ENCODE peak calls at places on chromosomes 7 and 10, in six cellular contexts. Z, K, P, B, H and J are unnamed samples. For H3K9me3, the result is how much of the 10 kb centered on the place peaks cover.

GRCh38 chr7:156560075-156560474 is 80.5 kb upstream of the RNF32 start:
- DNase-seq in B (no peak), H (peak), Z (no peak), K (no peak), P (no peak), J (peak)

GRCh38 chr7:112421666-112422486 is 28.4 kb upstream of the IFRD1 start:
- DNase-seq in K (no peak), P (no peak), B (no peak), Z (no peak), H (peak), J (no peak)

GRCh38 chr7:107387573-107388219 is 82.2 kb upstream of the GPR22 start:
- DNase-seq in K (no peak), Z (peak), P (peak), B (peak), H (no peak), J (no peak)

GRCh38 chr10:6667679-6668270 is 87.7 kb upstream of the PRKCQ start:
- DNase-seq in H (peak), K (peak), B (no peak), Z (peak), P (peak), J (no peak)

GRCh38 chr10:129568562-129569344 is 101.7 kb downstream of the MGMT start:
- DNase-seq in B (no peak), P (no peak), Z (peak), K (peak), H (no peak), J (no peak)

GRCh38 chr7:100091411-100092181 is 2.8 kb downstream of the COPS6 start:
- DNase-seq in B (no peak), P (no peak), Z (no peak), K (no peak), H (no peak), J (no peak)

GRCh38 chr7:2908103-2908683 is 64.1 kb upstream of the GNA12 start:
- DNase-seq in K (no peak), P (no peak), H (no peak), Z (no peak), B (no peak), J (no peak)

GRCh38 chr7:6462094-6462493 is 14.3 kb upstream of the DAGLB start:
- DNase-seq in K (no peak), Z (no peak), H (no peak), P (no peak), B (peak), J (no peak)

GRCh38 chr10:46516660-46517416 is 39.6 kb downstream of the GPRIN2 start:
- DNase-seq in K (peak), H (no peak), Z (peak), B (peak), P (peak), J (peak)

GRCh38 chr7:29281782-29282541 is 87.4 kb downstream of the CHN2 start:
- DNase-seq in Z (peak), P (no peak), B (no peak), K (peak), H (peak), J (no peak)

GRCh38 chr10:104260775-104261115 is 6.1 kb downstream of the GSTO1 start:
- DNase-seq in B (no peak), P (peak), H (no peak), Z (peak), K (no peak), J (no peak)

GRCh38 chr10:75911426-75911825 is 480.0 kb downstream of the LRMDA start:
- DNase-seq in B (no peak), H (no peak), K (no peak), Z (no peak), P (no peak), J (no peak)

GRCh38 chr10:122713091-122713885 is 13.6 kb upstream of the C10orf120 start:
- DNase-seq in B (no peak), H (no peak), K (no peak), P (peak), Z (no peak), J (no peak)

GRCh38 chr7:83684928-83685327 is 36.0 kb upstream of the SEMA3E start:
- DNase-seq in K (no peak), B (no peak), H (no peak), P (no peak), Z (no peak), J (no peak)

GRCh38 chr7:101911011-101911799 is 93.8 kb downstream of the CUX1 start:
- DNase-seq in K (no peak), Z (peak), P (no peak), B (peak), H (no peak), J (no peak)

GRCh38 chr10:46171661-46172060 is 115.1 kb upstream of the ANTXRL start:
- DNase-seq in P (no peak), K (no peak), B (no peak), Z (no peak), H (no peak), J (no peak)

GRCh38 chr10:116723428-116724281 is 18.7 kb downstream of the HSPA12A start:
- DNase-seq in Z (no peak), P (no peak), H (no peak), K (no peak), B (no peak), J (no peak)

DNA sequence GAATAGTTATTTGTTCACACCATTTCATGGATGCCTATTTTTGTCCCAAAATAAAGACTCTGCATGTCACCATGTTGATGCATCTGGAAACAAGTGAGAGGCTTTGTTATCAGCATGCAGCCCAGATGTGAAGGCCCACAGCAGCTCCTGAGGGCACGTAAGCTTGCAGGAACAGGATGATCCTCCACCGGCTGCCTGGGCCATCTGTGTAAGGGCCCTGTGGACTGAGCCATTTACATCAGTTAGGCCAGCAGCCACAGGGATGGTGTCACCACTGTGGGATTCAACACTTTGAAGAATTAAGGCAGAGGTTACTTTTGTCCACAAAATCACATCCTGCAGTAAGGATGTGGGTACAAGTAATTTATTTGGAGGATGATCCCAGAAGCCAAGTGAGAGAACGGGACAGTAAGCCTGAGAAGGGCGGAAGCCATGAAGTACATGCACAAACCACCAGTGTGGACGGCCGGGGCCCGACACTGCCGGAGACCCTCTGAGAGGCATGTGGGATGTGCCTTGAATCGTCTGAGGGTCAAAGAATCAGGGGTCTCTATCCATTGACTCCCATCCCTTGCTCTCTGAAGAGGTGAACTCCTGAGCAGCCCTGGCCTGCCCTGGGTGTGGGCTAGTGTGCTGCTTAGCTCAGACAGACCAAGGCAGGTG is 609.7 kb downstream of the DNAJB6 start:
- DNase-seq in K (no peak), B (peak), H (no peak), P (no peak), Z (no peak), J (no peak)
- H3K9me3 ChIP-seq in K (under half), B (under half), H (under half), P (under half), Z (under half), J (under half)

DNA sequence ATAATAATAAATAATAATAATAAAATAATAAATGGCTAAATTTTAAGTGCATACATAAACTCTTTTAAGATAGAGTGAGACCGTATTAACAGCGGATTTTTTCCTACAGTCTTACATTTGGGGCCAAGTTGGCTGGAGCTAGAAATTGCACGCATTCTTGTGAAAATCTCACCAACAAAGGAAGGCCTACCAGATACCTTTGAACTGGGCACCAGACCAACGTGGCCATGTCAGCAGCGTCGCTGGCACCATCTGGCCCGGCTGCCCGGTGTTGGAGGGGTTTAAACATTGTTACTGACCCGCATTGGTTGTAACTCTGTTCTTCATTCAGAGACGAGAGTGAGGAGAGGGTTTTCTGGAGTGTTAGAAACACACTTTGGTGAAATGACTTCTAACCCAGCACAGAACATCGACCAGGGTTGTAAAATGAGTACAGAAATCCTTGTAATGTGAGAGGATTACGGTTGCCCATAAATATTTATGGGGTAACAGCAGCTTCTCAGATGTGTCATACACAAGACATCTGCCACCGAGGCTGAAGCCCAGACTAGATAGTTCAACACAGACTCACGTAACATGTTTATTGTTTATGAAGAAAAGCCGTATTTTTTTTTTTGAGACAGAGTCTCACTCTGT is 34.6 kb upstream of the UNCX start:
- DNase-seq in Z (peak), P (peak), B (no peak), K (no peak), H (no peak), J (no peak)
- H3K9me3 ChIP-seq in Z (under half), P (under half), B (under half), K (under half), H (under half), J (under half)

DNA sequence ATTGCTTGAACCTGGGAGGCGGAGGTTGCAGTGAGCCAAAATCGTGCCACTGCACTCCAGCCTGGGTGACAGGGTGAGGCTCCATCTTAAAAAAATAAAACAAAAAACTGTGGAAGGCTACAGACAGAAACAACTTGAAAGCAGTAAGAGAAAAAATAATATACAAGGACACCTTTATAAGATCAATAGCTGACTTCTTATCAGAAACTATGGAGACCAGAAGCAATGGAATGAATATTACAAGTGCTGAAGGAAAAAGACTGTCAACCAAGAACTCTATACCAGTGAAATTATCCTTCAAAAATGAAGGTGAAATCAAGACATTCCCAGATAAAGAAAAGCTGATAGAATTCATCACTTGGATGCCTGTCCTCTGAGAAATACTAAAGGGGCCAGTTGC is 49.0 kb downstream of the RBAK start:
- DNase-seq in B (no peak), H (no peak), P (no peak), Z (peak), K (no peak), J (no peak)
- H3K9me3 ChIP-seq in B (under half), H (under half), P (under half), Z (under half), K (under half), J (under half)

GRCh38 chr7:158312789-158313188 is 274.8 kb downstream of the PTPRN2 start:
- DNase-seq in K (no peak), P (no peak), H (no peak), B (no peak), Z (no peak), J (no peak)
- H3K9me3 ChIP-seq in K (under half), P (under half), H (under half), B (under half), Z (under half), J (under half)